ENCODE peak calls at places on chromosome 10, in five cellular contexts. U, F, I, R and T are unnamed samples.

GRCh38 chr10:124827474-124827873 is 25.9 kb downstream of the ABRAXAS2 start:
- DNase-seq in U (no peak), F (no peak), I (peak; percentile 5), R (no peak), T (peak; percentile 32)

GRCh38 chr10:47025253-47025539 is 114.0 kb downstream of the PTPN20 start:
- DNase-seq in U (no peak), F (no peak), I (no peak), R (no peak), T (no peak)

GRCh38 chr10:48735836-48736390 is 51.2 kb downstream of the WDFY4 start:
- DNase-seq in U (no peak), F (no peak), I (no peak), R (no peak), T (no peak)

GRCh38 chr10:17229717-17229966 is 1.6 kb downstream of the VIM start:
- DNase-seq in U (no peak), F (no peak), I (no peak), R (peak; percentile 77), T (no peak)

GRCh38 chr10:120456143-120456625 is 843 bp upstream of the PLPP4 start:
- DNase-seq in U (no peak), F (no peak), I (no peak), R (peak; percentile 61), T (no peak)

GRCh38 chr10:123848564-123849457 is 42.8 kb downstream of the CPXM2 start:
- DNase-seq in U (no peak), F (peak; percentile 63), I (no peak), R (no peak), T (no peak)

GRCh38 chr10:72223743-72224101 is 7.6 kb upstream of the ASCC1 start:
- DNase-seq in U (no peak), F (no peak), I (no peak), R (no peak), T (no peak)

GRCh38 chr10:18134509-18134908 is 5.7 kb upstream of the CACNB2 start:
- DNase-seq in U (no peak), F (no peak), I (no peak), R (no peak), T (no peak)

GRCh38 chr10:63156236-63156635 is 23.1 kb downstream of the NRBF2 start:
- DNase-seq in U (no peak), F (no peak), I (no peak), R (no peak), T (no peak)

GRCh38 chr10:111475720-111476119 is 398.9 kb downstream of the ADRA2A start:
- DNase-seq in U (no peak), F (no peak), I (peak; percentile 86), R (no peak), T (no peak)

GRCh38 chr10:100115011-100115770 is 33.5 kb upstream of the CPN1 start:
- DNase-seq in U (no peak), F (no peak), I (no peak), R (no peak), T (no peak)

GRCh38 chr10:48247680-48248079 is 26.8 kb downstream of the FRMPD2 start:
- DNase-seq in U (no peak), F (no peak), I (no peak), R (peak; percentile 43), T (no peak)

GRCh38 chr10:44195120-44196007 is 189.5 kb downstream of the CXCL12 start:
- DNase-seq in U (no peak), F (no peak), I (peak; percentile 89), R (no peak), T (no peak)

GRCh38 chr10:96290368-96291133 is 13.7 kb upstream of the DNTT start:
- DNase-seq in U (no peak), F (peak; percentile 61), I (no peak), R (no peak), T (no peak)

GRCh38 chr10:6659451-6659850 is 79.4 kb upstream of the PRKCQ start:
- DNase-seq in U (no peak), F (no peak), I (no peak), R (no peak), T (no peak)

GRCh38 chr10:87636313-87636915 is 23.3 kb upstream of the PAPSS2 start:
- DNase-seq in U (no peak), F (no peak), I (no peak), R (no peak), T (no peak)

GRCh38 chr10:28891058-28891713 is 213.9 kb downstream of the BAMBI start:
- DNase-seq in U (no peak), F (no peak), I (no peak), R (no peak), T (no peak)

GRCh38 chr10:60778978-60779668 is 845 bp downstream of the CDK1 start:
- DNase-seq in U (no peak), F (no peak), I (no peak), R (no peak), T (no peak)

GRCh38 chr10:62437696-62438095 is 63.5 kb downstream of the ZNF365 start:
- DNase-seq in U (peak; percentile 36), F (no peak), I (peak; percentile 41), R (no peak), T (peak; percentile 45)

DNA sequence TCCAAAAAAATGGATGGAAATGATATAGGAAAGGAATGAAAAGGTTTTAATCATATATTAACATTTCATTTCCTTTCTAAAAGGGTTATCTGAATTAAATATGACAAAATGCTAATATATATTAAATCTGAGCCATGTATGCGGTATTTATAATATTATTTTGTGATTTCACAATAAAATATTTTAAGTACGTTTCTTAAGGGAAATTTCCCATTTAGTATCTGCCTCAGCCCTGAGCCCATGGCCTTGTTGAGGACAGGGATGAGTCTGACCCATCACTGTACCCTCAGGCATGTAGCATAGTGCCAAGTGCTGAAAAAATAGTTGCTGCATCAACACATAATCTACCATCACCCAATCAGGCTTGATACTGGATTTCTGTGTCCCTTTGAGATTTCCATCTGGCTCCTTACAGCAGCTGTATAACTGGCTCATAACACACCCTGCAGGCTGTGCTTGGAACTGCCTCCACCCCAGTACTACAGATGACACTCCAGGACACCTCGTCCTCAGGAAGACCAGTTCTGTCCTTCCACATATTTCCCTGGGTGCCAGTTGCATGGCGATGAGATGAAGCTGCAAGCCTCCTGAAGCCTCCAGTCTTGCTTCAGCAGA is 59.4 kb upstream of the ASAH2 start:
- DNase-seq in U (peak; percentile 9), F (no peak), I (peak; percentile 17), R (peak; percentile 77), T (peak; percentile 54)
- TF ChIP-seq SUZ12 in U (no peak), F (no peak), I (no peak), R (no peak), T (no peak)

DNA sequence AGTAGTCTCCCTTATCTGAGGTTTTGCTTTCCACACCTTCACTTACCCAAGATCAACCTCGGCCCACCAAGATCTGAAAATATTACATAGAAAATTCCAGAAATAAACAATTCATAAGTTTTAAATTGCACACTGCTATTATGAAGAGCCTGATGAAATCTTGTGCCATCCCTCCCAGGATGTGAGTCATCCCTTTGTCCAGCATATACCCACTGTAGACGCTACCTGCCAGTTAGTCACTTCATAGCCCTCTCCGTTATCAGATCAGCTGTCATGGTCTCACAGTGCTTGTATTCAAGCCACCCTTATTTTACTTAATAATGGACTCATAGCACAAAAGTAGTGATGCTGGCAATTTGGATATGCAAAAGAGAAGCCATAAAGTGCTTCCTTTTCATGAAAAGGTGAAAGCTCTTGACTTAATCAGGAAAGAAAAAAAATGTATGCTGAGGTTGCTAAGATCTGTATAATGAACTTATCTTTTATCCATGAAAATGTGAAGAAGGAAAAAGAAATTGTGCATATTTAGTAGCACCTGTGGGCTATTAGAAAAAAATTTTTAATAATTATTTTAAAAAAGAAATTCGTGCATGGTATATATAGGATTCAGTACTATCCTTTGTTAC is 9.8 kb upstream of the MRPS16 start:
- DNase-seq in U (no peak), F (no peak), I (peak; percentile 52), R (no peak), T (no peak)
- TF ChIP-seq SUZ12 in U (no peak), F (no peak), I (no peak), R (no peak), T (no peak)

GRCh38 chr10:70960783-70961570 is 72.6 kb upstream of the PCBD1 start:
- DNase-seq in U (no peak), F (no peak), I (no peak), R (no peak), T (no peak)

GRCh38 chr10:70960316-70960715 is 72.0 kb upstream of the PCBD1 start:
- DNase-seq in U (no peak), F (no peak), I (no peak), R (no peak), T (no peak)

GRCh38 chr10:70954777-70955176 is 66.4 kb upstream of the PCBD1 start:
- DNase-seq in U (no peak), F (no peak), I (no peak), R (no peak), T (no peak)

GRCh38 chr10:70956029-70956759 is 67.8 kb upstream of the PCBD1 start:
- DNase-seq in U (no peak), F (no peak), I (peak; percentile 20), R (no peak), T (peak; percentile 50)

GRCh38 chr10:70958396-70958795 is 70.0 kb upstream of the PCBD1 start:
- DNase-seq in U (no peak), F (no peak), I (no peak), R (no peak), T (no peak)
- TF ChIP-seq SUZ12 in U (no peak), F (no peak), I (no peak), R (no peak), T (no peak)

DNA sequence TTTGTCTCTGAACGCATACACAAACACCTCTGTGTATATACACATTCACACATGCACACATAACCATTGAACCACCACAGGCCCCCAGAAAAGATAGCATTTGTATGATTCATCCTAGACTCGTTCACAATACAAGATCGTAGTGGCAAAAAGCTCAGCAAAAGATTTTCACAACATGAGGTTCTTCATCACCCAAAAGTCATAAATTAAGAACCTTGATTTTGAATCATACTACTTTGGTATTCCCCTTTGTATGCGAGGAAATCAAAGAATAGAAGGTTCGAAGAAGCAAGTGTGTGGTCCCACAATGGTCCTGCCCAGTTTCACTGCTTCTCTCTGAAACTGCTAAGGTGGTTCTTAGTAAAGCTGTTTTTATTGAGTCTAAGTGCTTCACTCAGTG is 200.7 kb downstream of the CELF2 start:
- DNase-seq in U (no peak), F (no peak), I (no peak), R (no peak), T (no peak)
- TF ChIP-seq SUZ12 in U (no peak), F (no peak), I (no peak), R (no peak), T (no peak)

GRCh38 chr10:76195990-76196389 is 764.6 kb downstream of the LRMDA start:
- DNase-seq in U (no peak), F (no peak), I (no peak), R (no peak), T (no peak)
- TF ChIP-seq SUZ12 in U (no peak), F (no peak), I (no peak), R (no peak), T (no peak)

GRCh38 chr10:121791761-121792160 is 136.1 kb downstream of the ATE1 start:
- DNase-seq in U (no peak), F (no peak), I (no peak), R (no peak), T (no peak)
- TF ChIP-seq SUZ12 in U (no peak), F (no peak), I (no peak), R (no peak), T (no peak)

GRCh38 chr10:31770307-31770902 is 158.2 kb downstream of the ARHGAP12 start:
- DNase-seq in U (no peak), F (no peak), I (peak; percentile 10), R (no peak), T (peak; percentile 56)
- TF ChIP-seq SUZ12 in U (no peak), F (no peak), I (no peak), R (no peak), T (no peak)